ENCODE peak calls at places on chromosomes 11 and 22, in four cellular contexts. I is ovary, X is left ventricle myocardium inferior, C is mammary epithelial cell. E is an unnamed sample.

GRCh38 chr11:65592840-65593517 is 2.6 kb downstream of the KCNK7 start:
- DNase-seq in C (peak; percentile 84), X (no peak), I (no peak), E (no peak)

GRCh38 chr22:19136915-19137314 is 5.8 kb downstream of the TSSK2 start:
- DNase-seq in X (no peak), C (no peak), I (no peak), E (no peak)

GRCh38 chr11:87281496-87281895 is 243.8 kb downstream of the TMEM135 start:
- DNase-seq in C (peak; percentile 28), X (no peak), I (no peak), E (no peak)

GRCh38 chr22:30944986-30945385 is 23.6 kb downstream of the MORC2 start:
- DNase-seq in X (no peak), C (no peak), I (no peak), E (no peak)

GRCh38 chr11:57399221-57399620 is 8.8 kb upstream of the PRG2 start:
- DNase-seq in I (no peak), X (no peak), C (peak; percentile 55), E (no peak)

GRCh38 chr22:42269407-42270177 is 861 bp downstream of the TCF20 start:
- DNase-seq in C (peak; percentile 74), I (peak; percentile 55), X (peak; percentile 44), E (no peak)

GRCh38 chr22:42700355-42700754 is 20.3 kb downstream of the A4GALT start:
- DNase-seq in I (no peak), X (no peak), C (no peak), E (no peak)

GRCh38 chr11:88357323-88358039 is 19.9 kb upstream of the CTSC start:
- DNase-seq in I (no peak), X (no peak), C (no peak), E (no peak)

GRCh38 chr11:78350646-78351165 is 66.9 kb downstream of the GAB2 start:
- DNase-seq in I (no peak), C (no peak), X (no peak), E (no peak)

GRCh38 chr11:113553235-113553634 is 78.0 kb upstream of the DRD2 start:
- DNase-seq in I (no peak), X (no peak), C (peak; percentile 85), E (no peak)

GRCh38 chr11:47766363-47767227 is 546 bp downstream of the FNBP4 start:
- DNase-seq in X (peak; percentile 61), C (peak; percentile 70), I (peak; percentile 65), E (peak; percentile 52)

GRCh38 chr11:47768090-47768620 is 1.0 kb upstream of the FNBP4 start:
- DNase-seq in X (peak; percentile 78), C (peak; percentile 65), I (peak; percentile 51), E (peak; percentile 27)

DNA sequence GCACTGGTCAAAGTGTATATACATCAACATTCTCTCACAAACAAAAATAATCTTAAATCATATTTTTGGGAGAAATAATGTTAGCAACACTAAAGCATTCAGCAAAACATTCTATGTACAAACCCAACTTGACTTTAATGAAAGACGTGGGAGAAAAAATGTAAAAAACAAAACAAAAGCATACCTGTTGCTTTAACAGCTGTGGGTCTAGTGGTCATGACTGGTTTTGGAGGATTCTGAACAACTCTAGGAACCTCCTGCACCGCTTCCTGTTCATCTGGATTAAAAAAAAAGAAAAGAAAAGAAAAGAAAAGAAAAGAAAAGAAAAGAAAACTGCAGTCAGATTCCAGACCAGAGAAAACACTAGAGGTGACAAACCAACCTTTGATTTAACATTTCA is 2.1 kb downstream of the FNBP4 start:
- DNase-seq in X (no peak), C (no peak), I (no peak), E (no peak)
- H3K4me3 ChIP-seq in X (peak overlapping the region; percentile 85), C (peak overlapping the region; percentile 9), I (no peak overlapping the region), E (no peak overlapping the region)

GRCh38 chr22:33851240-33851639 is 69.0 kb downstream of the LARGE1 start:
- DNase-seq in C (peak; percentile 31), X (no peak), I (no peak), E (no peak)
- H3K27ac ChIP-seq in C (no peak overlapping the region), X (peak overlapping the region; percentile 25), I (no peak overlapping the region), E (no peak overlapping the region)

DNA sequence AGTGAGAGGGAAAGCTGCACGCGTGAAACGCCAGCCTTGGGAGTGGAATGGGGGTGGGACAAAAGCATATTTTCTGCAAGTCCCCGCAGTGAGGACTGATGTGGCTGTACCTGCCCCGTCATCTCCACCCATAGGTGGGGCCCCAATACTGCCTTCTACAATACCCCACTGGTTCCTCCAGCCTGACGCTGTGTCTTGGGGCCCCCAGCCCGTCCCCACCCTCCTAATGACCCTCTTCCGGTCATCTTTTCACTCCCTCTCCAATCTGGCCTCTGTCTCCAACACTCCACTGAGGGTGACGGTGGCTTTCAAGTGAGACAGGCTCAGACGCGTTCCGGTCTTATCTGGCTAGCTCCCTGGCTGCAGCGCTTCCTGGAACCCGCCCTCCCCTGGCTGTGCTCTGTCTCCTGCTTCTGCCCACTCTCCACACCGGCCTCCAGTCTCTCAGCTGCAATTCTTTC is 104.2 kb downstream of the MICAL3 start:
- DNase-seq in I (peak; percentile 59), X (peak; percentile 76), C (peak; percentile 72), E (no peak)
- TF ChIP-seq CTCF in I (no peak), X (no peak), C (no peak), E (no peak)

DNA sequence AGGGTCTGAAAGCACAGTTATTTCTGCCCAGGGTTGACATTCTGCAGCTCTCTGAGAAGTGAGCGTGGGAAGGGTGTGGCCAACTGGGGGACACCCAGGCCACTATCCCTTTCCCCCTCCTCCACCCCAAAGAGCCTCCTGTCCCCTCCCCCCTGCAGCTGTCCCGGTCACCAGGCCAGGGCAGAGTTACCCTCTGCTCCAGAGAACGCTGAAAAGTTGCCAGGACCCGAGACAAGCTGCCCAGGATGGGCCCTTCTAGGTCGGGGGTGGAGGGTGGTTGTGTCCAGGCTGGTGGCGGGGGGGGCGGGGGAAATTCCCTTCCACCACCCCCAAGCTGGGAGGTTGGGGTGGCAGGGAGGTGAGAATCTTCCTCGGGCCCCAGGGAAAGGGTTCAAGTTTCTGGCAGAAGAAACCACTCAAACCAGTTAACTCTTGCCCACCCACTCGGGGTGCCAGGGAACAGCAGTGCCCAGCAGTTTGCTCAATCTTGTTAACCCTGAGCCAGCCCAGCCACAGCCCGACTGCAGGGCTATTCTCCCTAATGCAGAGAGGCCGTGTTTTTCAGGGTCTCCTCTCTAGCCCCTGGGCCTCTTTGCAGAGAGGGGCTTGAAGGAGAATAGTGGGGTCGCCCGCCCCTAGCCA is 615 bp downstream of the LGALS1 start:
- DNase-seq in X (peak; percentile 68), I (peak; percentile 76), C (no peak), E (no peak)
- H3K4me3 ChIP-seq in X (peak overlapping the region; percentile 78), I (peak overlapping the region; percentile 58), C (peak overlapping the region; percentile 67), E (peak overlapping the region; percentile 67)

DNA sequence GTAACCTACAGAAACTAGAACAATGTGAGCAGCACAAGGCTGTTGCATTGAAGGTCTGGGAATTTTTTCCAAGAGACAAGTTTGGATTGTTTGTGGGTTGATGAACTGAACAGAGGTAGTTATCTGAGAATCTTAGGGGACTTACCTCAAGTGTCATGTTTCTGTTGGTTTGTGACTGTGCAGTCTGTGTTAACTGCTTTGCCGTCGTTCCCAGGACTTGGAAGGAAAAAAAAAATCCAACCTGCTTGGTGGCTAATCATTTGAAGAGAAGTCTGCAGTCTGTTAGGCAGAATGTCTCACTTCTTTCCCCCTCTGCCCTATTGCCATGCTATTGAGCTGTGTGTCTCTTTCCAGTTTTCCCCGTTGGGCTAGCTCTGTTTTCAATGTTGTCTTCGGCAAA is 75.9 kb downstream of the SC5D start:
- DNase-seq in I (no peak), X (no peak), C (no peak), E (no peak)
- H3K27ac ChIP-seq in I (no peak overlapping the region), X (no peak overlapping the region), C (no peak overlapping the region), E (no peak overlapping the region)

E was measured in dorsolateral prefrontal cortex.